ENCODE peak calls at places on chromosomes 16 and 17, in ten cellular contexts. B is mammary epithelial cell; W is naive thymus-derived CD4-positive, alpha-beta T cell; S is SW480; M is globus pallidus; P is lower lobe of right lung; H is T-helper 1 cell; X is PC-9; C is NCI-H82; R is fibroblast of villous mesenchyme. N is an unnamed sample.

GRCh38 chr17:27535975-27536374 is 79.7 kb downstream of the KSR1 start:
- DNase-seq in W (no peak), C (no peak), S (no peak), P (no peak), B (no peak), H (no peak), R (peak; percentile 46), X (no peak), M (no peak), N (no peak)

GRCh38 chr16:66427871-66428681 is 981 bp downstream of the BEAN1 start:
- DNase-seq in M (no peak), B (no peak), W (no peak), P (no peak), C (no peak), R (no peak), H (no peak), X (no peak), S (no peak), N (no peak)

GRCh38 chr17:31019004-31019403 is 48.2 kb downstream of the RNF135 start:
- DNase-seq in C (no peak), X (no peak), R (no peak), B (no peak), H (no peak), W (no peak), P (no peak), M (no peak), S (no peak), N (no peak)

GRCh38 chr17:29241015-29241963 is 5.4 kb upstream of the CRYBA1 start:
- DNase-seq in S (peak; percentile 79), C (no peak), X (peak; percentile 97), W (no peak), B (peak; percentile 94), H (no peak), R (peak; percentile 94), M (peak; percentile 55), P (no peak), N (no peak)

GRCh38 chr16:1366712-1367299 is 15.1 kb downstream of the GNPTG start:
- DNase-seq in R (no peak), X (no peak), S (no peak), C (no peak), B (no peak), P (no peak), H (no peak), M (no peak), W (no peak), N (no peak)

GRCh38 chr17:81924557-81925532 is 2.7 kb downstream of the MAFG start:
- DNase-seq in W (peak; percentile 26), B (no peak), X (no peak), R (no peak), M (no peak), P (no peak), H (no peak), S (no peak), C (peak; percentile 35), N (no peak)

GRCh38 chr16:74449470-74449869 is 28.2 kb upstream of the CLEC18B start:
- DNase-seq in X (no peak), H (no peak), S (peak; percentile 15), P (no peak), C (no peak), M (no peak), W (no peak), R (no peak), B (peak; percentile 87), N (no peak)

GRCh38 chr17:31274252-31274651 is 22.8 kb downstream of the OMG start:
- DNase-seq in M (no peak), R (peak; percentile 84), X (no peak), W (no peak), B (peak; percentile 87), P (no peak), S (no peak), C (no peak), H (no peak), N (no peak)

GRCh38 chr17:42386784-42387183 is 1.5 kb downstream of the STAT3 start:
- DNase-seq in P (no peak), M (no peak), B (no peak), R (no peak), W (no peak), C (no peak), X (no peak), H (no peak), S (no peak), N (no peak)

GRCh38 chr16:86007524-86007923 is 108.6 kb downstream of the IRF8 start:
- DNase-seq in S (no peak), M (no peak), R (no peak), X (no peak), W (no peak), P (no peak), B (no peak), H (no peak), C (no peak), N (no peak)

GRCh38 chr17:9298776-9299295 is 276.8 kb downstream of the STX8 start:
- DNase-seq in R (no peak), X (no peak), B (no peak), C (no peak), W (no peak), P (no peak), H (no peak), M (no peak), S (no peak), N (no peak)

GRCh38 chr17:79801156-79802038 is 4.5 kb upstream of the CBX8 start:
- DNase-seq in C (peak; percentile 22), H (no peak), R (no peak), X (no peak), S (peak; percentile 57), B (peak; percentile 28), P (no peak), W (no peak), M (no peak), N (no peak)

GRCh38 chr17:29617481-29618271 is 5.0 kb downstream of the CORO6 start:
- DNase-seq in R (peak; percentile 61), S (peak; percentile 77), C (peak; percentile 92), X (no peak), H (peak; percentile 81), W (peak; percentile 85), M (peak; percentile 73), P (peak; percentile 92), B (peak; percentile 76), N (peak; percentile 92)

GRCh38 chr17:18167421-18167820 is 16.2 kb upstream of the ALKBH5 start:
- DNase-seq in X (no peak), C (no peak), R (no peak), P (no peak), S (no peak), H (no peak), B (no peak), W (no peak), M (no peak), N (no peak)

GRCh38 chr17:42221886-42222745 is 27.8 kb upstream of the GHDC start:
- DNase-seq in B (peak; percentile 17), M (peak; percentile 61), R (peak; percentile 75), S (peak; percentile 43), X (no peak), W (peak; percentile 80), P (peak; percentile 63), C (peak; percentile 77), H (peak; percentile 48), N (peak; percentile 17)

GRCh38 chr17:45361976-45362375 is 45.2 kb upstream of the MAP3K14 start:
- DNase-seq in B (no peak), C (no peak), X (no peak), M (no peak), R (no peak), W (no peak), P (peak; percentile 22), S (no peak), H (no peak), N (no peak)

GRCh38 chr17:43403846-43404245 is 5.1 kb downstream of the ARL4D start:
- DNase-seq in R (peak; percentile 29), M (no peak), W (no peak), S (no peak), C (peak; percentile 99), B (no peak), X (no peak), H (no peak), P (no peak), N (no peak)

GRCh38 chr16:11706180-11706742 is 36.4 kb downstream of the TXNDC11 start:
- DNase-seq in W (no peak), B (no peak), X (no peak), R (no peak), M (peak; percentile 47), P (no peak), C (no peak), H (no peak), S (no peak), N (no peak)

GRCh38 chr17:76189741-76190140 is 48.7 kb upstream of the FOXJ1 start:
- DNase-seq in X (no peak), R (no peak), H (no peak), C (peak; percentile 26), S (no peak), M (no peak), B (no peak), P (no peak), W (no peak), N (no peak)

GRCh38 chr17:82338858-82339633 is 5.5 kb upstream of the SECTM1 start:
- DNase-seq in W (no peak), P (no peak), C (peak; percentile 45), X (peak; percentile 66), R (peak; percentile 74), S (peak; percentile 89), M (no peak), H (no peak), B (peak; percentile 82), N (no peak)

GRCh38 chr16:715448-716249 is 731 bp downstream of the METRN start:
- DNase-seq in H (no peak), S (no peak), W (no peak), C (peak; percentile 41), P (no peak), X (no peak), R (peak; percentile 27), B (no peak), M (peak; percentile 49), N (peak; percentile 79)

GRCh38 chr17:66494023-66494803 is 191.8 kb downstream of the PRKCA start:
- DNase-seq in P (no peak), S (peak; percentile 80), W (no peak), H (no peak), X (no peak), M (no peak), B (peak; percentile 89), C (no peak), R (peak; percentile 85), N (no peak)

GRCh38 chr16:69711115-69711740 is 15.1 kb downstream of the NQO1 start:
- DNase-seq in H (no peak), X (peak; percentile 63), R (peak; percentile 43), C (no peak), S (no peak), B (peak; percentile 98), P (no peak), W (no peak), M (no peak), N (no peak)

GRCh38 chr16:10923650-10924214 is 18.5 kb downstream of the DEXI start:
- DNase-seq in X (no peak), S (no peak), R (no peak), M (peak; percentile 64), P (no peak), C (no peak), B (no peak), W (no peak), H (no peak), N (no peak)

GRCh38 chr17:75983501-75984181 is 4.6 kb downstream of the TEN1 start:
- DNase-seq in R (no peak), X (peak; percentile 61), B (peak; percentile 33), P (peak; percentile 64), C (peak; percentile 72), M (no peak), H (no peak), S (peak; percentile 20), W (no peak), N (no peak)

GRCh38 chr16:84829168-84829965 is 9.6 kb downstream of the CRISPLD2 start:
- DNase-seq in S (peak; percentile 40), X (no peak), M (peak; percentile 20), W (no peak), H (no peak), P (no peak), C (no peak), R (peak; percentile 96), B (no peak), N (no peak)

N was measured in stimulated activated effector memory CD8-positive, alpha-beta T cell treated with anti-CD3 and anti-CD28 coated beads, Interleukin-12 subunit alpha, Interleukin-12 subunit beta, amount 100 ng/mL, for 72 hours.